ENCODE peak calls at places on chromosomes 12 and 14, in six cellular contexts. One of them, this sample, is unnamed.

GRCh38 chr12:5013206-5013830 is 30.4 kb upstream of the KCNA5 start:
- DNase-seq in K562: no peak
- DNase-seq in cardiac muscle cell: no peak
- DNase-seq in SK-N-SH: no peak
- DNase-seq in GM23338: no peak
- DNase-seq in CD4-positive, alpha-beta memory T cell: no peak
- DNase-seq in this sample: no peak

GRCh38 chr12:92034858-92035401 is 110.7 kb downstream of the BTG1 start:
- DNase-seq in K562: no peak
- DNase-seq in cardiac muscle cell: no peak
- DNase-seq in SK-N-SH: peak; percentile 40
- DNase-seq in GM23338: no peak
- DNase-seq in CD4-positive, alpha-beta memory T cell: peak; percentile 57
- DNase-seq in this sample: peak; percentile 94

GRCh38 chr12:2273288-2273687 is 220.5 kb downstream of the CACNA1C start:
- DNase-seq in K562: no peak
- DNase-seq in cardiac muscle cell: no peak
- DNase-seq in SK-N-SH: no peak
- DNase-seq in GM23338: no peak
- DNase-seq in CD4-positive, alpha-beta memory T cell: no peak
- DNase-seq in this sample: no peak

GRCh38 chr14:68934034-68934433 is 45.1 kb downstream of the ACTN1 start:
- DNase-seq in K562: no peak
- DNase-seq in cardiac muscle cell: no peak
- DNase-seq in SK-N-SH: no peak
- DNase-seq in GM23338: no peak
- DNase-seq in CD4-positive, alpha-beta memory T cell: no peak
- DNase-seq in this sample: no peak

GRCh38 chr14:99809864-99810854 is 16.9 kb downstream of the EML1 start:
- DNase-seq in K562: no peak
- DNase-seq in cardiac muscle cell: no peak
- DNase-seq in SK-N-SH: peak; percentile 64
- DNase-seq in GM23338: no peak
- DNase-seq in CD4-positive, alpha-beta memory T cell: no peak
- DNase-seq in this sample: no peak

GRCh38 chr12:121465921-121466799 is 66.2 kb downstream of the RNF34 start:
- DNase-seq in K562: peak; percentile 41
- DNase-seq in cardiac muscle cell: peak; percentile 33
- DNase-seq in SK-N-SH: peak; percentile 75
- DNase-seq in GM23338: peak; percentile 51
- DNase-seq in CD4-positive, alpha-beta memory T cell: peak; percentile 41
- DNase-seq in this sample: peak; percentile 21

GRCh38 chr12:128069359-128069997 is 197.5 kb upstream of the TMEM132C start:
- DNase-seq in K562: peak; percentile 26
- DNase-seq in cardiac muscle cell: peak; percentile 75
- DNase-seq in SK-N-SH: peak; percentile 46
- DNase-seq in GM23338: peak; percentile 60
- DNase-seq in CD4-positive, alpha-beta memory T cell: no peak
- DNase-seq in this sample: peak; percentile 9

GRCh38 chr14:47619397-47619796 is 56.0 kb downstream of the MDGA2 start:
- DNase-seq in K562: no peak
- DNase-seq in cardiac muscle cell: no peak
- DNase-seq in SK-N-SH: no peak
- DNase-seq in GM23338: no peak
- DNase-seq in CD4-positive, alpha-beta memory T cell: no peak
- DNase-seq in this sample: no peak

GRCh38 chr14:75884198-75884611 is 97.6 kb downstream of the TGFB3 start:
- DNase-seq in K562: no peak
- DNase-seq in cardiac muscle cell: no peak
- DNase-seq in SK-N-SH: peak; percentile 21
- DNase-seq in GM23338: peak; percentile 51
- DNase-seq in CD4-positive, alpha-beta memory T cell: no peak
- DNase-seq in this sample: no peak

GRCh38 chr14:96888593-96888992 is 91.4 kb downstream of the VRK1 start:
- DNase-seq in K562: peak; percentile 12
- DNase-seq in cardiac muscle cell: peak; percentile 66
- DNase-seq in SK-N-SH: no peak
- DNase-seq in GM23338: no peak
- DNase-seq in CD4-positive, alpha-beta memory T cell: no peak
- DNase-seq in this sample: no peak

GRCh38 chr14:31536201-31536960 is 24.8 kb upstream of the NUBPL start:
- DNase-seq in K562: no peak
- DNase-seq in cardiac muscle cell: no peak
- DNase-seq in SK-N-SH: no peak
- DNase-seq in GM23338: no peak
- DNase-seq in CD4-positive, alpha-beta memory T cell: no peak
- DNase-seq in this sample: no peak

GRCh38 chr12:118034429-118035193 is 18.1 kb downstream of the RFC5 start:
- DNase-seq in K562: no peak
- DNase-seq in cardiac muscle cell: peak; percentile 44
- DNase-seq in SK-N-SH: peak; percentile 54
- DNase-seq in GM23338: peak; percentile 65
- DNase-seq in CD4-positive, alpha-beta memory T cell: no peak
- DNase-seq in this sample: peak; percentile 13

GRCh38 chr12:26523708-26524150 is 309.3 kb downstream of the ITPR2 start:
- DNase-seq in K562: no peak
- DNase-seq in cardiac muscle cell: no peak
- DNase-seq in SK-N-SH: peak; percentile 67
- DNase-seq in GM23338: no peak
- DNase-seq in CD4-positive, alpha-beta memory T cell: no peak
- DNase-seq in this sample: no peak

GRCh38 chr12:110367209-110367864 is 36.2 kb downstream of the ANAPC7 start:
- DNase-seq in K562: no peak
- DNase-seq in cardiac muscle cell: no peak
- DNase-seq in SK-N-SH: no peak
- DNase-seq in GM23338: no peak
- DNase-seq in CD4-positive, alpha-beta memory T cell: no peak
- DNase-seq in this sample: no peak

GRCh38 chr12:107549786-107550480 is 135.7 kb upstream of the PWP1 start:
- DNase-seq in K562: no peak
- DNase-seq in cardiac muscle cell: no peak
- DNase-seq in SK-N-SH: no peak
- DNase-seq in GM23338: no peak
- DNase-seq in CD4-positive, alpha-beta memory T cell: no peak
- DNase-seq in this sample: no peak

GRCh38 chr12:39814626-39815025 is 195.0 kb upstream of the ABCD2 start:
- DNase-seq in K562: no peak
- DNase-seq in cardiac muscle cell: no peak
- DNase-seq in SK-N-SH: no peak
- DNase-seq in GM23338: no peak
- DNase-seq in CD4-positive, alpha-beta memory T cell: no peak
- DNase-seq in this sample: no peak

GRCh38 chr14:35855886-35856481 is 29.8 kb downstream of the BRMS1L start:
- DNase-seq in K562: no peak
- DNase-seq in cardiac muscle cell: no peak
- DNase-seq in SK-N-SH: peak; percentile 47
- DNase-seq in GM23338: no peak
- DNase-seq in CD4-positive, alpha-beta memory T cell: no peak
- DNase-seq in this sample: peak; percentile 78

GRCh38 chr14:20620798-20621478 is 20.6 kb downstream of the OR6S1 start:
- DNase-seq in K562: no peak
- DNase-seq in cardiac muscle cell: no peak
- DNase-seq in SK-N-SH: no peak
- DNase-seq in GM23338: no peak
- DNase-seq in CD4-positive, alpha-beta memory T cell: no peak
- DNase-seq in this sample: no peak

GRCh38 chr14:23237772-23238594 is at the start of gene RNF212B:
- DNase-seq in K562: peak; percentile 95
- DNase-seq in cardiac muscle cell: peak; percentile 92
- DNase-seq in SK-N-SH: peak; percentile 88
- DNase-seq in GM23338: peak; percentile 99
- DNase-seq in CD4-positive, alpha-beta memory T cell: peak; percentile 67
- DNase-seq in this sample: peak; percentile 93

GRCh38 chr14:100804138-100804537 is 21.8 kb upstream of the MEG3 start:
- DNase-seq in K562: no peak
- DNase-seq in cardiac muscle cell: no peak
- DNase-seq in SK-N-SH: no peak
- DNase-seq in GM23338: no peak
- DNase-seq in CD4-positive, alpha-beta memory T cell: no peak
- DNase-seq in this sample: no peak

GRCh38 chr12:90653051-90653450 is 301.9 kb downstream of the CCER1 start:
- DNase-seq in K562: no peak
- DNase-seq in cardiac muscle cell: no peak
- DNase-seq in SK-N-SH: no peak
- DNase-seq in GM23338: no peak
- DNase-seq in CD4-positive, alpha-beta memory T cell: no peak
- DNase-seq in this sample: peak; percentile 3

GRCh38 chr12:52903285-52903854 is 1.5 kb downstream of the KRT8 start:
- DNase-seq in K562: peak; percentile 95
- DNase-seq in cardiac muscle cell: peak; percentile 94
- DNase-seq in SK-N-SH: peak; percentile 72
- DNase-seq in GM23338: peak; percentile 94
- DNase-seq in CD4-positive, alpha-beta memory T cell: peak; percentile 45
- DNase-seq in this sample: peak; percentile 68

GRCh38 chr12:132148368-132149045 is 4.2 kb downstream of the NOC4L start:
- DNase-seq in K562: no peak
- DNase-seq in cardiac muscle cell: no peak
- DNase-seq in SK-N-SH: no peak
- DNase-seq in GM23338: no peak
- DNase-seq in CD4-positive, alpha-beta memory T cell: no peak
- DNase-seq in this sample: no peak

GRCh38 chr12:52976574-52977071 is 27.7 kb downstream of the KRT18 start:
- DNase-seq in K562: no peak
- DNase-seq in cardiac muscle cell: peak; percentile 63
- DNase-seq in SK-N-SH: no peak
- DNase-seq in GM23338: peak; percentile 43
- DNase-seq in CD4-positive, alpha-beta memory T cell: no peak
- DNase-seq in this sample: no peak

GRCh38 chr12:64826234-64826633 is 1.8 kb downstream of the TBC1D30 start:
- DNase-seq in K562: peak; percentile 25
- DNase-seq in cardiac muscle cell: peak; percentile 90
- DNase-seq in SK-N-SH: peak; percentile 26
- DNase-seq in GM23338: peak; percentile 97
- DNase-seq in CD4-positive, alpha-beta memory T cell: peak; percentile 43
- DNase-seq in this sample: peak; percentile 20

GRCh38 chr12:124683330-124683662 is 115.9 kb upstream of the NCOR2 start:
- DNase-seq in K562: no peak
- DNase-seq in cardiac muscle cell: no peak
- DNase-seq in SK-N-SH: no peak
- DNase-seq in GM23338: peak; percentile 53
- DNase-seq in CD4-positive, alpha-beta memory T cell: no peak
- DNase-seq in this sample: peak; percentile 62

GRCh38 chr12:51403159-51403558 is 12.0 kb upstream of the GALNT6 start:
- DNase-seq in K562: no peak
- DNase-seq in cardiac muscle cell: no peak
- DNase-seq in SK-N-SH: no peak
- DNase-seq in GM23338: no peak
- DNase-seq in CD4-positive, alpha-beta memory T cell: no peak
- DNase-seq in this sample: no peak

GRCh38 chr14:105488781-105489606 is 2.1 kb upstream of the TEDC1 start:
- DNase-seq in K562: no peak
- DNase-seq in cardiac muscle cell: no peak
- DNase-seq in SK-N-SH: no peak
- DNase-seq in GM23338: no peak
- DNase-seq in CD4-positive, alpha-beta memory T cell: no peak
- DNase-seq in this sample: no peak

GRCh38 chr12:4434299-4434698 is 11.3 kb downstream of the FGF6 start:
- DNase-seq in K562: no peak
- DNase-seq in cardiac muscle cell: no peak
- DNase-seq in SK-N-SH: no peak
- DNase-seq in GM23338: no peak
- DNase-seq in CD4-positive, alpha-beta memory T cell: no peak
- DNase-seq in this sample: no peak

GRCh38 chr12:113866496-113866895 is 99.6 kb downstream of the RBM19 start:
- DNase-seq in K562: no peak
- DNase-seq in cardiac muscle cell: no peak
- DNase-seq in SK-N-SH: no peak
- DNase-seq in GM23338: no peak
- DNase-seq in CD4-positive, alpha-beta memory T cell: no peak
- DNase-seq in this sample: no peak

GRCh38 chr14:70804556-70805162 is 4.7 kb downstream of the MAP3K9 start:
- DNase-seq in K562: no peak
- DNase-seq in cardiac muscle cell: peak; percentile 29
- DNase-seq in SK-N-SH: no peak
- DNase-seq in GM23338: peak; percentile 57
- DNase-seq in CD4-positive, alpha-beta memory T cell: no peak
- DNase-seq in this sample: no peak

GRCh38 chr12:128940090-128940888 is 87.0 kb downstream of the GLT1D1 start:
- DNase-seq in K562: no peak
- DNase-seq in cardiac muscle cell: no peak
- DNase-seq in SK-N-SH: no peak
- DNase-seq in GM23338: peak; percentile 10
- DNase-seq in CD4-positive, alpha-beta memory T cell: no peak
- DNase-seq in this sample: no peak

GRCh38 chr12:112111931-112112330 is 3.3 kb upstream of the NAA25 start:
- DNase-seq in K562: no peak
- DNase-seq in cardiac muscle cell: no peak
- DNase-seq in SK-N-SH: no peak
- DNase-seq in GM23338: no peak
- DNase-seq in CD4-positive, alpha-beta memory T cell: no peak
- DNase-seq in this sample: no peak
- H3K4me1 ChIP-seq in K562: peaks cover 30% of the 10 kb centered on the region
- H3K4me1 ChIP-seq in cardiac muscle cell: peaks cover 17% of the 10 kb centered on the region
- H3K4me1 ChIP-seq in SK-N-SH: peaks cover 13% of the 10 kb centered on the region
- H3K4me1 ChIP-seq in GM23338: peaks cover 29% of the 10 kb centered on the region
- H3K4me1 ChIP-seq in CD4-positive, alpha-beta memory T cell: peaks cover 15% of the 10 kb centered on the region
- H3K4me1 ChIP-seq in this sample: no peaks in the 10 kb centered on the region

GRCh38 chr12:6444704-6445688 is at the start of gene CD27:
- DNase-seq in K562: no peak
- DNase-seq in cardiac muscle cell: no peak
- DNase-seq in SK-N-SH: no peak
- DNase-seq in GM23338: no peak
- DNase-seq in CD4-positive, alpha-beta memory T cell: peak; percentile 63
- DNase-seq in this sample: no peak
- H3K27ac ChIP-seq in K562: no peak within 1 kb of the TSS
- H3K27ac ChIP-seq in cardiac muscle cell: no peak within 1 kb of the TSS
- H3K27ac ChIP-seq in SK-N-SH: no peak within 1 kb of the TSS
- H3K27ac ChIP-seq in GM23338: no peak within 1 kb of the TSS
- H3K27ac ChIP-seq in CD4-positive, alpha-beta memory T cell: peak within 1 kb of the TSS; percentile 73
- H3K27ac ChIP-seq in this sample: no peak within 1 kb of the TSS

DNA sequence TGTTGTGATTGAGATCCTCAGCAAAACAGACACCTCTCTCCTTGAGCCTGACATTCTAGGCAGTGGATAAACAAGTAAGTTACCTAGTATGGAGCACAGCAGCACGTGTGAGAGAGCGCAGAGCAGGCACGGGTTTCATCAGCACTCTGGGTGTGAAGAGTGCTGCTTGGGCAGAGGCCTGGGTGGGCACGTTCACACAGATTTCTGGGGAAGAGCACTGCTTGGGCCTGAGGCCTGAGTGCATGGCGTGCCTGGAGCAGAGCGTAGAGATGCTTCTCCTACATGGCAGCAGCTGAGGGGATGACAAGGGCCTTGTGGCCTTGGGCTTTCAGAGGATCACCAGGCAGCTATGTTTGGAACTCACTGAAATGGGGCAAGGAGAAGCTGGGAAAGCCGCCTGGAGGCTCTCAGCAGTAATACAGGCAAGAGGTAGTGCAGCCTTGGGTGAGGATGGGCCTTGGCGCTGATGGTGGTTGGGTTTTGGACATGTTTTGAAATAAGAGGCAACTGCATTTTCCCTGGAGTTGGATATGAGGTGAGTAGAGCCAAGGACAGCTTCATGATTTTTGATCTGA is 17.6 kb downstream of the CKB start:
- DNase-seq in K562: no peak
- DNase-seq in cardiac muscle cell: no peak
- DNase-seq in SK-N-SH: no peak
- DNase-seq in GM23338: peak; percentile 51
- DNase-seq in CD4-positive, alpha-beta memory T cell: no peak
- DNase-seq in this sample: no peak
- H3K36me3 ChIP-seq in K562: peaks cover 68% of the 10 kb centered on the region
- H3K36me3 ChIP-seq in cardiac muscle cell: peaks cover 29% of the 10 kb centered on the region
- H3K36me3 ChIP-seq in SK-N-SH: peaks cover 63% of the 10 kb centered on the region
- H3K36me3 ChIP-seq in GM23338: peaks cover 21% of the 10 kb centered on the region
- H3K36me3 ChIP-seq in CD4-positive, alpha-beta memory T cell: peaks cover 44% of the 10 kb centered on the region
- H3K36me3 ChIP-seq in this sample: peaks cover 45% of the 10 kb centered on the region

GRCh38 chr14:95505030-95505589 is 11.3 kb downstream of the SYNE3 start:
- DNase-seq in K562: no peak
- DNase-seq in cardiac muscle cell: no peak
- DNase-seq in SK-N-SH: no peak
- DNase-seq in GM23338: no peak
- DNase-seq in CD4-positive, alpha-beta memory T cell: no peak
- DNase-seq in this sample: no peak
- H3K4me1 ChIP-seq in K562: peaks cover 22% of the 10 kb centered on the region
- H3K4me1 ChIP-seq in cardiac muscle cell: no peaks in the 10 kb centered on the region
- H3K4me1 ChIP-seq in SK-N-SH: peaks cover 46% of the 10 kb centered on the region
- H3K4me1 ChIP-seq in GM23338: no peaks in the 10 kb centered on the region
- H3K4me1 ChIP-seq in CD4-positive, alpha-beta memory T cell: peaks cover 78% of the 10 kb centered on the region
- H3K4me1 ChIP-seq in this sample: peaks cover 43% of the 10 kb centered on the region